ENCODE peak calls at places on chromosomes 3 and 15, in ten cellular contexts. U is body of pancreas, R is adrenal gland, D is heart left ventricle, Y is vagina, X is tibial nerve, A is A549, T is sigmoid colon, Z is IMR-90, P is HepG2. V is an unnamed sample.

GRCh38 chr15:96560246-96560895 is 229.9 kb downstream of the NR2F2 start:
- DNase-seq in U (no peak), R (no peak), D (no peak), Y (no peak), X (no peak), A (no peak), T (no peak), Z (no peak), P (no peak), V (no peak)

GRCh38 chr15:48500595-48500994 is 144.9 kb downstream of the FBN1 start:
- DNase-seq in U (no peak), R (no peak), D (no peak), Y (no peak), X (no peak), A (no peak), T (no peak), Z (peak; percentile 56), P (no peak), V (no peak)

GRCh38 chr3:64728994-64729393 is 41.2 kb upstream of the ADAMTS9 start:
- DNase-seq in U (no peak), R (no peak), D (peak; percentile 27), Y (no peak), X (no peak), A (no peak), T (no peak), Z (no peak), P (no peak), V (peak; percentile 39)

GRCh38 chr15:42363942-42364341 is 4.6 kb downstream of the CAPN3 start:
- DNase-seq in U (no peak), R (no peak), D (no peak), Y (no peak), X (no peak), A (no peak), T (no peak), Z (no peak), P (no peak), V (no peak)

GRCh38 chr15:47987908-47988532 is 132.8 kb upstream of the SLC24A5 start:
- DNase-seq in U (peak; percentile 37), R (no peak), D (no peak), Y (no peak), X (no peak), A (peak; percentile 4), T (no peak), Z (peak; percentile 70), P (peak; percentile 35), V (no peak)

GRCh38 chr15:44163370-44163769 is 31.7 kb downstream of the FRMD5 start:
- DNase-seq in U (no peak), R (no peak), D (no peak), Y (no peak), X (no peak), A (no peak), T (no peak), Z (peak; percentile 27), P (no peak), V (no peak)

GRCh38 chr15:33860749-33861148 is 107.5 kb upstream of the CHRM5 start:
- DNase-seq in U (no peak), R (no peak), D (no peak), Y (no peak), X (no peak), A (peak; percentile 17), T (no peak), Z (peak; percentile 61), P (no peak), V (no peak)

GRCh38 chr3:28906561-28907310 is 374.1 kb upstream of the RBMS3 start:
- DNase-seq in U (no peak), R (no peak), D (no peak), Y (no peak), X (no peak), A (no peak), T (no peak), Z (no peak), P (no peak), V (no peak)

GRCh38 chr3:82133070-82133606 is 371.7 kb upstream of the GBE1 start:
- DNase-seq in U (peak; percentile 75), R (peak; percentile 50), D (peak; percentile 60), Y (no peak), X (peak; percentile 14), A (peak; percentile 43), T (peak; percentile 73), Z (peak; percentile 63), P (peak; percentile 42), V (peak; percentile 52)

GRCh38 chr15:71386448-71387236 is 271.4 kb downstream of the THSD4 start:
- DNase-seq in U (no peak), R (no peak), D (no peak), Y (no peak), X (no peak), A (no peak), T (no peak), Z (peak; percentile 38), P (no peak), V (no peak)

GRCh38 chr15:36595625-36596024 is 16.2 kb downstream of the CDIN1 start:
- DNase-seq in U (no peak), R (no peak), D (peak; percentile 41), Y (no peak), X (no peak), A (no peak), T (no peak), Z (no peak), P (no peak), V (no peak)

GRCh38 chr3:72055436-72055835 is 270.5 kb upstream of the PROK2 start:
- DNase-seq in U (no peak), R (no peak), D (no peak), Y (no peak), X (no peak), A (no peak), T (no peak), Z (no peak), P (no peak), V (no peak)

GRCh38 chr15:88894819-88895767 is at the start of gene HAPLN3:
- DNase-seq in U (no peak), R (peak; percentile 25), D (no peak), Y (no peak), X (no peak), A (peak; percentile 90), T (no peak), Z (peak; percentile 47), P (no peak), V (no peak)

GRCh38 chr3:40845447-40845846 is 320.7 kb downstream of the ZNF621 start:
- DNase-seq in U (no peak), R (no peak), D (no peak), Y (no peak), X (no peak), A (no peak), T (no peak), Z (no peak), P (no peak), V (no peak)

DNA sequence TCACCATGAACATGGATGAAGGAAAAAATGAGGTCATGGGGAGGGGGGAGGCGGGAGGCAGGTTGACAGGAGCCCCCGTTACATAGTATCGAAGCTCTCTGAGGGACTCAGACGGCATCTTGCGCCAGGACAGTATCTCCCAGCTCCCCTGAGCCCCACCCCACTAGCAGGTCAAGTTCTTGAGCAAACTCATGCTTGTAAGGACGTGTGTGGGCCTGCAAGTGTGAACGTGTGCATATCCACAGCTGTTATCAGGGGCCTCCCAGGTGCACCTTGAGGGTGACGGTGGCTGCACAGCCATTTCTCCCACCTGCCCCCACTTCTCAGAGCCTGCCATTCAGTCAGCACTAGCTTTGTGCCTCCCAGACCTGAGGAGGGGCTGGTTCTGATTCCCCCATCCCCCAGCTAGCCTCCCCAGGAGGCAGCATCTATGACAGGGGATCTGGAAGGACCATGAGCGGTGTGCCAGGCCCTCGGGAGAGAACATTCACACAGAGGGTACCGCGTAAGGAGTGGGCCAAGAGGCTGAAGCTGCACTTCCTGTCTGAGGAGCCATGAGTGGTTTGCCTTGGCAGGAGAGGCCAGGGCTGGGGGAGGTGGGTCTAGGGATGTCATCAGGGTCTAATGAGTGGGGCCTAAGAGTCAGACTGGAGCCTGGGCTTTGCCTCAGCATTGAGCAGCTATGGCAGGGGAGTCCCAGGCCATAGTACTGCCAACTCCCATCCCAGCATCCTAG is 2.9 kb downstream of the SEMA3F start:
- DNase-seq in U (no peak), R (no peak), D (no peak), Y (no peak), X (no peak), A (no peak), T (no peak), Z (peak; percentile 44), P (no peak), V (no peak)
- H3K4me3 ChIP-seq in U (no peak overlapping the region), R (no peak overlapping the region), D (no peak overlapping the region), Y (peak overlapping the region; percentile 62), X (no peak overlapping the region), A (no peak overlapping the region), T (no peak overlapping the region), Z (no peak overlapping the region), P (no peak overlapping the region), V (no peak overlapping the region)

GRCh38 chr3:123657111-123657510 is 72.3 kb upstream of the HACD2 start:
- DNase-seq in U (no peak), R (no peak), D (no peak), Y (no peak), X (no peak), A (no peak), T (no peak), Z (no peak), P (no peak), V (no peak)
- H3K4me1 ChIP-seq in U (peaks cover 8% of the 10 kb centered on the region), R (peaks cover 41% of the 10 kb centered on the region), D (peaks cover 59% of the 10 kb centered on the region), Y (peaks cover 98% of the 10 kb centered on the region), X (peaks cover 56% of the 10 kb centered on the region), A (peaks cover 15% of the 10 kb centered on the region), T (peaks cover 100% of the 10 kb centered on the region), Z (peaks cover 41% of the 10 kb centered on the region), P (peaks cover 21% of the 10 kb centered on the region), V (peaks cover 45% of the 10 kb centered on the region)

DNA sequence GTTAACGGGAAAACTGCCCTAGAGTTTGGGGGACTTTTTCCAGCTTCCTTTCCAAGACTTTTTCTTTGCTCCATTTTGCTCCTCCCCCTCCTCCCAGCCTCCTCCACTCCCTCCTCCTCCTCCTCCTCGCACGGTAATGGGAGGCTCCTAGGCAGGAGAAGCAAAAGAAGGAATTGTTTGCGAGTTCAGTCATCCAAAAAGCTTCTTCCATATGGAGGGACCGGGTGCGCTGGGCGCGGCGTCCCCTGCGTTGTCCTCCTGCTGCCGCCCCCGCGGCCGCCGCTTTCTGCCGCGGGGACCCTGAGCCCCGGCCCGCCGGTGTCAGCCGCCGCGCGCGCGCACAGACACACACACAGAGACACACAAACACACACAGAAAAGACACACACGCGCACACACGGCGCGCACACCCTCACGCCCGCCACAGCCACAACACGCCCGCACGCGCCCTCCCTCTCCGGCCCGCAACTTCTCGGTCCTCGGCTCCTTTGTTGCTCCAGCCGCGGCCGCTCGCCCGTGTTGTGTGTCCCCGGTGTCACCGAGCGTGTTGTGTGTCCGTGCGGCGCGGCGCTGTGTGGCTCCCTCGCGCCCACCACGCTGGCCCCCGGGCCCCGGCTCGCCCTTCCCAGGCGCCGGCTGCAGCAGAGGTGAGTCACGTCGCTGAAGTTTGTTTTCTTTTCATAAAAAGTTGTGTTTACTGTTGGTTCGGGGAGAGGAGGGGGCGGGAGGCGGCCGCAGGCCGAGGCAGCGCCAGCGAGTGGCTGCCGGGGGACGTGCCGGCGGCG is at the start of gene BOC:
- DNase-seq in U (peak; percentile 54), R (no peak), D (peak; percentile 49), Y (no peak), X (no peak), A (peak; percentile 45), T (peak; percentile 77), Z (peak; percentile 68), P (no peak), V (no peak)
- TF ChIP-seq POLR2A in U (peak; percentile 43), R (peak; percentile 7), D (peak; percentile 40), Y (no peak), X (peak; percentile 42), A (no peak), T (no peak), Z (peak; percentile 53), P (no peak), V (no peak)

DNA sequence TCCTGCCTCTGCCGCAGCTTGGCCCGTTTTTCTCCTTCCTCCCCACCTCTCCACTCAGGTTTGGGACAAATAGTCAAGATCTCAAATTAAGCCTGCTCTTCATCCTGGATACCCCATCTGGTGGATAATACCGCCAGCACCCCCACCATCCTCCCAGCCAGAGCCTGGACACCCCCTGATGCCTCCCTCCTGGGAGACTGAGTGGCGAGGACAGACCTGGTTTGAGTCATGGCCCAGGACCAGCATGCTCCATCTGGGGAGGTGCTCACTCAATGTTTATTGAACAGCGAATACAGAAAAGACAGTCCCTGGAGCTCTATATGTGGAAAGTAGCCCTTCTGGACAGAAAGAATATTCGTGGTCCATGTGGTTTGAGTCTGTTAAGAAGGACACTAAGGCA is 23.3 kb downstream of the CTSH start:
- DNase-seq in U (no peak), R (no peak), D (no peak), Y (no peak), X (no peak), A (no peak), T (no peak), Z (no peak), P (no peak), V (no peak)
- H3K4me3 ChIP-seq in U (no peak overlapping the region), R (no peak overlapping the region), D (no peak overlapping the region), Y (no peak overlapping the region), X (no peak overlapping the region), A (no peak overlapping the region), T (no peak overlapping the region), Z (no peak overlapping the region), P (no peak overlapping the region), V (no peak overlapping the region)

V was measured in gastrocnemius medialis.